ENCODE peak calls at places on chromosomes 13 and 19, in six cellular contexts. One of them, this sample, is unnamed. For H3K4me1, the result is how much of the 10 kb centered on the place peaks cover.

GRCh38 chr13:33582121-33582520 is 235.8 kb upstream of the RFC3 start:
- DNase-seq in GM12878: no peak
- DNase-seq in stomach: no peak
- DNase-seq in K562: no peak
- DNase-seq in prostate gland: no peak
- DNase-seq in spleen: no peak
- DNase-seq in this sample: no peak

GRCh38 chr13:82654851-82655517 is 1227.3 kb downstream of the SLITRK1 start:
- DNase-seq in GM12878: no peak
- DNase-seq in stomach: no peak
- DNase-seq in K562: no peak
- DNase-seq in prostate gland: no peak
- DNase-seq in spleen: no peak
- DNase-seq in this sample: peak

GRCh38 chr19:4567584-4568071 is 8.1 kb upstream of the SEMA6B start:
- DNase-seq in GM12878: no peak
- DNase-seq in stomach: peak
- DNase-seq in K562: peak
- DNase-seq in prostate gland: no peak
- DNase-seq in spleen: peak
- DNase-seq in this sample: peak

GRCh38 chr13:20901668-20902437 is 693 bp downstream of the XPO4 start:
- DNase-seq in GM12878: no peak
- DNase-seq in stomach: no peak
- DNase-seq in K562: peak
- DNase-seq in prostate gland: no peak
- DNase-seq in spleen: peak
- DNase-seq in this sample: no peak

GRCh38 chr19:5103061-5103701 is 134.3 kb downstream of the KDM4B start:
- DNase-seq in GM12878: no peak
- DNase-seq in stomach: peak
- DNase-seq in K562: no peak
- DNase-seq in prostate gland: peak
- DNase-seq in spleen: no peak
- DNase-seq in this sample: peak

GRCh38 chr19:54133312-54133956 is 4.1 kb upstream of the CNOT3 start:
- DNase-seq in GM12878: no peak
- DNase-seq in stomach: no peak
- DNase-seq in K562: no peak
- DNase-seq in prostate gland: no peak
- DNase-seq in spleen: no peak
- DNase-seq in this sample: no peak

GRCh38 chr19:5124111-5124855 is 155.4 kb downstream of the KDM4B start:
- DNase-seq in GM12878: no peak
- DNase-seq in stomach: no peak
- DNase-seq in K562: no peak
- DNase-seq in prostate gland: no peak
- DNase-seq in spleen: no peak
- DNase-seq in this sample: no peak

GRCh38 chr19:7242601-7243258 is 51.5 kb downstream of the INSR start:
- DNase-seq in GM12878: peak
- DNase-seq in stomach: no peak
- DNase-seq in K562: no peak
- DNase-seq in prostate gland: no peak
- DNase-seq in spleen: no peak
- DNase-seq in this sample: no peak

GRCh38 chr19:17469092-17469370 is 1.3 kb upstream of the SLC27A1 start:
- DNase-seq in GM12878: no peak
- DNase-seq in stomach: no peak
- DNase-seq in K562: no peak
- DNase-seq in prostate gland: no peak
- DNase-seq in spleen: no peak
- DNase-seq in this sample: no peak

GRCh38 chr13:48842316-48842715 is 133.4 kb upstream of the FNDC3A start:
- DNase-seq in GM12878: no peak
- DNase-seq in stomach: no peak
- DNase-seq in K562: no peak
- DNase-seq in prostate gland: no peak
- DNase-seq in spleen: no peak
- DNase-seq in this sample: no peak

GRCh38 chr19:31315621-31316011 is 33.6 kb downstream of the TSHZ3 start:
- DNase-seq in GM12878: no peak
- DNase-seq in stomach: no peak
- DNase-seq in K562: no peak
- DNase-seq in prostate gland: no peak
- DNase-seq in spleen: no peak
- DNase-seq in this sample: no peak

GRCh38 chr13:78609464-78610205 is 6.3 kb upstream of the POU4F1 start:
- DNase-seq in GM12878: no peak
- DNase-seq in stomach: no peak
- DNase-seq in K562: no peak
- DNase-seq in prostate gland: no peak
- DNase-seq in spleen: peak
- DNase-seq in this sample: no peak

DNA sequence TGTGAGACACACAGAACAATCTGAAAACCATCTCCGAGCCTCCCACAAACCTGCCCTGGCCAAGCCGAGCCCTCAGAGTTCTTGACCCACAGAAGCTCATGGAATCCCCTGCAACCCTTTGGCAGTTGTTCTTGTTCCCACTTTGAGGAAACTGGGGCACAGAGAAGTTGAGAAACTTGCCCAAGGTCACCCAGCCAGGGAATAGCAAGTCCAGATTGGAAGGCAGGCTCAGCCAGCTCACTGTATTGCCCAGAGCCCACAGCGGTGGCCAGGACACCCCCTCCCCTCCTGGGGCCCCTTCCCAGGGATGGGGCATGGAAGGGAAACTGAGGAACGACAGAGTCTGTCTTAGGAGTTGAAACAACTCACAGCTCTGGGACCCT is 1.8 kb downstream of the ZSWIM4 start:
- DNase-seq in GM12878: no peak
- DNase-seq in stomach: no peak
- DNase-seq in K562: no peak
- DNase-seq in prostate gland: no peak
- DNase-seq in spleen: no peak
- DNase-seq in this sample: no peak
- TF ChIP-seq POLR2AphosphoS5 in GM12878: no peak
- TF ChIP-seq POLR2AphosphoS5 in stomach: no peak
- TF ChIP-seq POLR2AphosphoS5 in K562: no peak
- TF ChIP-seq POLR2AphosphoS5 in prostate gland: no peak
- TF ChIP-seq POLR2AphosphoS5 in spleen: no peak
- TF ChIP-seq POLR2AphosphoS5 in this sample: no peak

GRCh38 chr13:30375436-30375835 is 46.9 kb upstream of the UBE2L5 start:
- DNase-seq in GM12878: no peak
- DNase-seq in stomach: no peak
- DNase-seq in K562: no peak
- DNase-seq in prostate gland: no peak
- DNase-seq in spleen: no peak
- DNase-seq in this sample: no peak
- H3K4me1 ChIP-seq in GM12878: half or more
- H3K4me1 ChIP-seq in stomach: under half
- H3K4me1 ChIP-seq in K562: under half
- H3K4me1 ChIP-seq in prostate gland: under half
- H3K4me1 ChIP-seq in spleen: under half
- H3K4me1 ChIP-seq in this sample: under half

DNA sequence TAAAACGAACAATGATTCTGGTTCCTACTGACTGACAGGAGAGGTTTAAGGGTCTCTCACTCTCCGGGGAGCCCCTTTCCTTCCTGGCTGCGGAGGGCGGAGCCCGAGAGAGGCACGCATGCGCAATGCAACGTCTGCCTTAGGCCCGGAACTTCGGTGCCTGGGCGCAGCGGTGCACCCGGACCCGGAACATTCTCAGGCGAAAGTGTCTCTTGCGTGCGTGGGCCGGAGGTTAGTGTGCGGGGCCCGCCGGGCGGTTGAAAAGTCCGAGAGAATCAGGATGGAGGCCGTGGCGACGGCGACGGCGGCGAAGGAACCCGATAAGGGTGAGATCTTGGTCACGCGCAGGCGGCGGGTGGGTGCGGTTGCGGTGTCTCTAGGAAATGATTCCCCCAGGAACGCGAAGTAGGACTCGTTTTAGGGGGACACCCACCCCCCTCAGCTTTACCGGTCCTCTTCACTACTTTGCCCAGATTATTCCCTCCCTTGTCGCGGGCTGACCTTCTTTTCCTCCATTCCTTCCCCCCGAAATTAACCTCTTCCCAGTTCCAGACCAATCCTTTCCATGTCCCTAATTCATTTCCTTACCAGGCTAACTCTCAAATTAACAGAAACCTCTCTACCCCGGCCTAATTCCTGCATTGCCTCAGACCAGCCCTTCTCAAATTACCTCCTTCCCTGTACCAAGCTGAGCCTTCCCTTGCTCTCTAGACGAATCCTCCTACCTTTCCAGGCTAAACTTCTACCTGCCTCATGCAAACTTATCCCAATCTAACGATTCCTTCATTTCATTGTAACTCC is at the start of gene CCDC97:
- DNase-seq in GM12878: peak
- DNase-seq in stomach: peak
- DNase-seq in K562: peak
- DNase-seq in prostate gland: peak
- DNase-seq in spleen: peak
- DNase-seq in this sample: peak
- TF ChIP-seq POLR2AphosphoS5 in GM12878: peak
- TF ChIP-seq POLR2AphosphoS5 in stomach: peak
- TF ChIP-seq POLR2AphosphoS5 in K562: peak
- TF ChIP-seq POLR2AphosphoS5 in prostate gland: peak
- TF ChIP-seq POLR2AphosphoS5 in spleen: peak
- TF ChIP-seq POLR2AphosphoS5 in this sample: peak

GRCh38 chr13:113853518-113854237 is 10.2 kb downstream of the GAS6 start:
- DNase-seq in GM12878: no peak
- DNase-seq in stomach: no peak
- DNase-seq in K562: no peak
- DNase-seq in prostate gland: no peak
- DNase-seq in spleen: peak
- DNase-seq in this sample: no peak

GRCh38 chr13:113854238-113855011 is 9.5 kb downstream of the GAS6 start:
- DNase-seq in GM12878: no peak
- DNase-seq in stomach: no peak
- DNase-seq in K562: no peak
- DNase-seq in prostate gland: no peak
- DNase-seq in spleen: peak
- DNase-seq in this sample: peak

GRCh38 chr13:113855931-113856715 is 7.8 kb downstream of the GAS6 start:
- DNase-seq in GM12878: no peak
- DNase-seq in stomach: no peak
- DNase-seq in K562: no peak
- DNase-seq in prostate gland: no peak
- DNase-seq in spleen: no peak
- DNase-seq in this sample: peak

GRCh38 chr13:113856716-113857065 is 7.2 kb downstream of the GAS6 start:
- DNase-seq in GM12878: no peak
- DNase-seq in stomach: peak
- DNase-seq in K562: no peak
- DNase-seq in prostate gland: no peak
- DNase-seq in spleen: no peak
- DNase-seq in this sample: peak

DNA sequence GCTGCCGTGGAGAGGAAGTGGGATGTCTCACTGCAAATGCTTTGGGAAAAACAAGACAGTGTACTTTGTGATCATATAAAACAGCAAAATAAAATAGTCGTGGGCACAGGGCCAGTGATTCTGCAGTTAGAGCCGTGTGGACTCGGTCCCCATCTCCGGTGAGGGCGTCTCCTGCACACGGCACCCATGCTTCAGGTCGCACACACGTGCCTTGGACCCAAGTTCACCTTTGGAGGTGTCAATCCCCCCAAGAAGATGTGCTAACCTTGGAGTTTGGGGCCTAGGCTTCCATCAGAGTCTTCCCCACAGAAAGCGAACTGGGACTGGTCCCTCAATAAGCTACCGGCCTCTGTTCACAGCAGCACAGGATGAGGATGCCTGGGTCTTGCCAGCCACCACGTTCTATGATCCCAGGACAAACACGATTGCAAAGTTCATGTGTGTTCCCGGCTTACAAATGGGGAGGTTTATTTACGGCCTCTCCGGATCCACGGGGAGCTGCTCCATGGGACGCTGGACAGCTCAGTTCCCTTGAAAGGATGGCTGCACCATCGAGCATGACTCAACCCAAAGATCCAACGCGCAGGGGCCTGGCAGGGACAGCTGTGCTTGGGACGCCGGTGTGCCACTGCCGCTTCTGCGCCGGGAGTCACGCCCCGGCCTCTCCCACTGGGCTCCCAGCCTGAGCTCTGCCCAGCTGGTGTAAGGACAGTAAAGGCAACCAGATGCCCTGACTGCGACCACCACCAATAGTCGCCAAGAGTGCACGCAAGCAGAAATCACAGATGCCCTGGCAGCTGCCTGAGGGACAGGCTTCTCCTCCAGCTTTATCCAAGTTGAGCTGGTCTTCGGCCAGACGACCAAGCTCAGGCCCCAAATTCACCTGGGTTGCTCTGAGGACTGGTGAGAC is 8.6 kb downstream of the GAS6 start:
- DNase-seq in GM12878: no peak
- DNase-seq in stomach: peak
- DNase-seq in K562: no peak
- DNase-seq in prostate gland: no peak
- DNase-seq in spleen: peak
- DNase-seq in this sample: peak
- H3K4me1 ChIP-seq in GM12878: under half
- H3K4me1 ChIP-seq in stomach: half or more
- H3K4me1 ChIP-seq in K562: half or more
- H3K4me1 ChIP-seq in prostate gland: under half
- H3K4me1 ChIP-seq in spleen: under half
- H3K4me1 ChIP-seq in this sample: under half

GRCh38 chr19:36114763-36115452 is at the start of gene POLR2I:
- DNase-seq in GM12878: peak
- DNase-seq in stomach: peak
- DNase-seq in K562: peak
- DNase-seq in prostate gland: peak
- DNase-seq in spleen: peak
- DNase-seq in this sample: peak

GRCh38 chr19:36116344-36116637 is 1.0 kb downstream of the TBCB start:
- DNase-seq in GM12878: no peak
- DNase-seq in stomach: no peak
- DNase-seq in K562: no peak
- DNase-seq in prostate gland: no peak
- DNase-seq in spleen: no peak
- DNase-seq in this sample: no peak

GRCh38 chr19:36113425-36113824 is 1.2 kb downstream of the POLR2I start:
- DNase-seq in GM12878: no peak
- DNase-seq in stomach: no peak
- DNase-seq in K562: no peak
- DNase-seq in prostate gland: no peak
- DNase-seq in spleen: peak
- DNase-seq in this sample: no peak

GRCh38 chr19:36113895-36114762 is 546 bp downstream of the POLR2I start:
- DNase-seq in GM12878: no peak
- DNase-seq in stomach: peak
- DNase-seq in K562: peak
- DNase-seq in prostate gland: peak
- DNase-seq in spleen: peak
- DNase-seq in this sample: peak

GRCh38 chr19:36115453-36116343 is at the start of gene TBCB:
- DNase-seq in GM12878: no peak
- DNase-seq in stomach: peak
- DNase-seq in K562: peak
- DNase-seq in prostate gland: peak
- DNase-seq in spleen: peak
- DNase-seq in this sample: peak
- TF ChIP-seq POLR2AphosphoS5 in GM12878: peak
- TF ChIP-seq POLR2AphosphoS5 in stomach: peak
- TF ChIP-seq POLR2AphosphoS5 in K562: no peak
- TF ChIP-seq POLR2AphosphoS5 in prostate gland: no peak
- TF ChIP-seq POLR2AphosphoS5 in spleen: peak
- TF ChIP-seq POLR2AphosphoS5 in this sample: peak